ENCODE peak calls at places on chromosomes 16 and 17, in eight cellular contexts. X is A549, R is spleen, I is AG10803, S is MM.1S, G is upper lobe of right lung, W is choroid plexus epithelial cell, U is endodermal cell. O is an unnamed sample.

GRCh38 chr17:20920813-20921199 is 122.0 kb downstream of the USP22 start:
- DNase-seq in G (no peak), R (no peak), I (peak; percentile 62), W (peak; percentile 81), X (no peak), S (no peak), U (no peak), O (no peak)

GRCh38 chr16:86099326-86099725 is 200.4 kb downstream of the IRF8 start:
- DNase-seq in R (peak; percentile 45), W (no peak), I (no peak), S (no peak), G (peak; percentile 39), U (peak; percentile 65), X (no peak), O (no peak)

GRCh38 chr17:81601525-81602120 is 35.3 kb downstream of the NPLOC4 start:
- DNase-seq in R (no peak), X (peak; percentile 80), G (no peak), I (peak; percentile 77), W (peak; percentile 88), S (peak; percentile 64), U (peak; percentile 77), O (no peak)

GRCh38 chr16:50558913-50559312 is 10.7 kb downstream of the NKD1 start:
- DNase-seq in S (no peak), I (no peak), X (no peak), G (no peak), U (no peak), R (no peak), W (no peak), O (no peak)

GRCh38 chr17:30829022-30829421 is 2.7 kb upstream of the ATAD5 start:
- DNase-seq in X (no peak), R (no peak), S (no peak), I (no peak), U (no peak), G (peak; percentile 9), W (no peak), O (no peak)

GRCh38 chr17:17056167-17056562 is 13.9 kb downstream of the MPRIP start:
- DNase-seq in R (no peak), X (no peak), U (no peak), I (peak; percentile 81), G (peak; percentile 66), W (no peak), S (no peak), O (no peak)

GRCh38 chr17:80652751-80653330 is 108.2 kb downstream of the RPTOR start:
- DNase-seq in G (no peak), I (no peak), U (no peak), X (no peak), W (no peak), S (no peak), R (no peak), O (no peak)

GRCh38 chr16:27347930-27348685 is 34.3 kb downstream of the IL4R start:
- DNase-seq in I (no peak), U (no peak), W (no peak), G (no peak), R (no peak), X (no peak), S (no peak), O (no peak)

GRCh38 chr16:50152386-50152806 is 710 bp upstream of the TENT4B start:
- DNase-seq in G (no peak), W (peak; percentile 44), S (peak; percentile 60), R (no peak), X (no peak), U (peak; percentile 67), I (peak; percentile 32), O (peak; percentile 19)

GRCh38 chr16:30775381-30776099 is 11.5 kb downstream of the ZNF629 start:
- DNase-seq in G (peak; percentile 91), I (peak; percentile 77), R (peak; percentile 92), U (peak; percentile 95), S (peak; percentile 64), X (peak; percentile 96), W (peak; percentile 87), O (peak; percentile 67)

GRCh38 chr17:81303385-81303784 is 8.3 kb upstream of the SLC38A10 start:
- DNase-seq in U (no peak), I (no peak), S (no peak), G (no peak), X (no peak), W (no peak), R (no peak), O (no peak)

GRCh38 chr16:316741-317464 is 33.9 kb downstream of the PDIA2 start:
- DNase-seq in S (no peak), I (no peak), G (no peak), W (no peak), R (no peak), U (no peak), X (no peak), O (no peak)

DNA sequence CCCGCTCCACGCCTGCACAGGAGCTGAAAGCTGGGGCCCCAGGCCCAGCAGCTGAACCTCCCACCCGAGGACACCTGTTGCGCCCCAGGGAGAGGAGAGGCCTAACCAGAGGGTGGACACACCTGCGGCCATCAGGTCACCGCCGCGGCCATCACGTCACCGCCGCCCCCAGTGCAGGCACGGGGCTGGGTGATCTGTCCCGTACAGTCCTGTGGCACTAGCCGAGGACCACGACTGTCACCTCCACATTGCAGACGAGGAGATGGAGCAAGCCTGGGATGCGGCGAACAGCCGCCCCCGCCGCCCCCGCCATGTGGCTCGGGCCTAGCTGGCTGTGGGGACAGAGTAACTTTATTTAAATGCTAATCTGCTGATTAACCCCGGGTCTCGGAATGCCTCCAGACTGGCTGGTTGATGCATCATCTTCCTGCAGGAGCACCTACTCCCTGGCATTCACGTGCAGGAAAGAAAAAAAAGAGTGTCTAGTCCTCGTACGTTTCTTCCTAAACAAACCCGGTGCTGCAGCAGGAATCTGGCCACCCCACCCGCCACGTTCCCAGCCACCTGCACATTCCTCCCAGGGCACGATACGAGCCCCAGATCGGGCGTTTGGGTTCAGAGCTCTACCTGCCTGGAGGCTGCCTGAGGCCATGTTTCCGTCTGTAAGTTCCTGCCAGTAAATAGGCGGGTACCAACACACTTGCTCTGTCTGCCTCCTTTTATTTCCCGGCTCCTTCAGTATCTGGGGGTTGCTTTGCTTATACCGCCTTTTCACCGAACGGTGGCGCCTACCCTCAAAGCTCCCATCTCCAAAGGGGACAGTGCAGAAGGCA is 29.9 kb downstream of the PIEZO1 start:
- DNase-seq in G (no peak), S (no peak), W (peak; percentile 38), U (peak; percentile 85), X (no peak), R (no peak), I (peak; percentile 60), O (no peak)
- TF ChIP-seq CTCF in G (no peak), S (no peak), W (peak; percentile 53), U (peak; percentile 72), X (no peak), R (no peak), I (peak; percentile 46), O (peak; percentile 43)

GRCh38 chr17:62627219-62627903 is at the start of gene MRC2:
- DNase-seq in X (peak; percentile 86), R (no peak), S (no peak), G (peak; percentile 89), I (peak; percentile 73), U (peak; percentile 96), W (peak; percentile 89), O (peak; percentile 55)
- TF ChIP-seq CTCF in X (no peak), R (no peak), S (no peak), G (no peak), I (no peak), U (peak; percentile 42), W (no peak), O (no peak)

GRCh38 chr16:87880117-87880696 is 10.9 kb upstream of the SLC7A5 start:
- DNase-seq in S (no peak), W (no peak), I (no peak), X (no peak), U (no peak), G (no peak), R (no peak), O (no peak)

GRCh38 chr16:87881327-87882200 is 12.3 kb upstream of the SLC7A5 start:
- DNase-seq in W (peak; percentile 30), R (no peak), I (no peak), U (no peak), G (no peak), S (no peak), X (no peak), O (no peak)

GRCh38 chr16:87878704-87879103 is 9.4 kb upstream of the SLC7A5 start:
- DNase-seq in X (no peak), W (no peak), I (no peak), U (peak; percentile 83), S (no peak), G (no peak), R (no peak), O (no peak)

GRCh38 chr16:87874639-87875472 is 5.5 kb upstream of the SLC7A5 start:
- DNase-seq in R (no peak), X (no peak), S (no peak), W (no peak), G (no peak), I (no peak), U (peak; percentile 90), O (no peak)

GRCh38 chr16:87877942-87878507 is 8.7 kb upstream of the SLC7A5 start:
- DNase-seq in W (no peak), G (no peak), I (no peak), U (peak; percentile 67), R (no peak), S (no peak), X (no peak), O (no peak)
- TF ChIP-seq CTCF in W (peak; percentile 28), G (peak; percentile 15), I (peak; percentile 45), U (peak; percentile 61), R (no peak), S (peak; percentile 4), X (peak; percentile 14), O (no peak)

GRCh38 chr17:82914375-82914774 is 74.6 kb upstream of the ZNF750 start:
- DNase-seq in I (peak; percentile 25), G (peak; percentile 78), S (no peak), U (no peak), W (no peak), R (no peak), X (peak; percentile 54), O (no peak)
- TF ChIP-seq CTCF in I (peak; percentile 65), G (peak; percentile 42), S (no peak), U (no peak), W (no peak), R (no peak), X (no peak), O (no peak)